ENCODE peak calls at places on chromosomes 5 and 9, in four cellular contexts. One of them, this sample, is unnamed.

GRCh38 chr5:67147768-67148167 is 48.8 kb downstream of the CD180 start:
- DNase-seq in RWPE2: no peak
- DNase-seq in K562: no peak
- DNase-seq in upper lobe of right lung: no peak
- DNase-seq in this sample: peak

GRCh38 chr9:93894691-93895079 is 60.5 kb downstream of the BARX1 start:
- DNase-seq in K562: no peak
- DNase-seq in upper lobe of right lung: peak
- DNase-seq in RWPE2: no peak
- DNase-seq in this sample: no peak

GRCh38 chr5:75351058-75351926 is 14.3 kb downstream of the HMGCR start:
- DNase-seq in upper lobe of right lung: no peak
- DNase-seq in RWPE2: no peak
- DNase-seq in K562: no peak
- DNase-seq in this sample: no peak

GRCh38 chr5:79962580-79963222 is 28.4 kb downstream of the MTX3 start:
- DNase-seq in RWPE2: no peak
- DNase-seq in K562: no peak
- DNase-seq in upper lobe of right lung: no peak
- DNase-seq in this sample: peak

GRCh38 chr5:107123014-107123413 is 547.7 kb downstream of the EFNA5 start:
- DNase-seq in K562: no peak
- DNase-seq in RWPE2: no peak
- DNase-seq in upper lobe of right lung: no peak
- DNase-seq in this sample: no peak

GRCh38 chr5:97840643-97841042 is 657.6 kb upstream of the RIOK2 start:
- DNase-seq in upper lobe of right lung: no peak
- DNase-seq in RWPE2: no peak
- DNase-seq in K562: no peak
- DNase-seq in this sample: peak

GRCh38 chr5:67672633-67673032 is 476.0 kb upstream of the CD180 start:
- DNase-seq in RWPE2: no peak
- DNase-seq in K562: no peak
- DNase-seq in upper lobe of right lung: no peak
- DNase-seq in this sample: peak

GRCh38 chr5:672329-673139 is 20.6 kb downstream of the TPPP start:
- DNase-seq in upper lobe of right lung: peak
- DNase-seq in K562: no peak
- DNase-seq in RWPE2: peak
- DNase-seq in this sample: peak

GRCh38 chr9:101486693-101487442 is 46.8 kb upstream of the RNF20 start:
- DNase-seq in RWPE2: peak
- DNase-seq in K562: peak
- DNase-seq in upper lobe of right lung: peak
- DNase-seq in this sample: no peak

GRCh38 chr5:178143901-178144300 is 9.8 kb downstream of the NHP2 start:
- DNase-seq in RWPE2: no peak
- DNase-seq in K562: no peak
- DNase-seq in upper lobe of right lung: no peak
- DNase-seq in this sample: no peak

GRCh38 chr9:30198463-30199309 is 2185.8 kb upstream of the ACO1 start:
- DNase-seq in upper lobe of right lung: no peak
- DNase-seq in K562: no peak
- DNase-seq in RWPE2: no peak
- DNase-seq in this sample: no peak

GRCh38 chr9:98805506-98806272 is 1.8 kb upstream of the GALNT12 start:
- DNase-seq in RWPE2: no peak
- DNase-seq in K562: no peak
- DNase-seq in upper lobe of right lung: no peak
- DNase-seq in this sample: peak

GRCh38 chr9:98807811-98808195 is 333 bp downstream of the GALNT12 start:
- DNase-seq in RWPE2: no peak
- DNase-seq in K562: peak
- DNase-seq in upper lobe of right lung: peak
- DNase-seq in this sample: no peak

GRCh38 chr9:98808411-98808815 is 943 bp downstream of the GALNT12 start:
- DNase-seq in RWPE2: no peak
- DNase-seq in K562: peak
- DNase-seq in upper lobe of right lung: peak
- DNase-seq in this sample: no peak

GRCh38 chr9:98806394-98807069 is 938 bp upstream of the GALNT12 start:
- DNase-seq in K562: no peak
- DNase-seq in upper lobe of right lung: no peak
- DNase-seq in RWPE2: no peak
- DNase-seq in this sample: no peak

DNA sequence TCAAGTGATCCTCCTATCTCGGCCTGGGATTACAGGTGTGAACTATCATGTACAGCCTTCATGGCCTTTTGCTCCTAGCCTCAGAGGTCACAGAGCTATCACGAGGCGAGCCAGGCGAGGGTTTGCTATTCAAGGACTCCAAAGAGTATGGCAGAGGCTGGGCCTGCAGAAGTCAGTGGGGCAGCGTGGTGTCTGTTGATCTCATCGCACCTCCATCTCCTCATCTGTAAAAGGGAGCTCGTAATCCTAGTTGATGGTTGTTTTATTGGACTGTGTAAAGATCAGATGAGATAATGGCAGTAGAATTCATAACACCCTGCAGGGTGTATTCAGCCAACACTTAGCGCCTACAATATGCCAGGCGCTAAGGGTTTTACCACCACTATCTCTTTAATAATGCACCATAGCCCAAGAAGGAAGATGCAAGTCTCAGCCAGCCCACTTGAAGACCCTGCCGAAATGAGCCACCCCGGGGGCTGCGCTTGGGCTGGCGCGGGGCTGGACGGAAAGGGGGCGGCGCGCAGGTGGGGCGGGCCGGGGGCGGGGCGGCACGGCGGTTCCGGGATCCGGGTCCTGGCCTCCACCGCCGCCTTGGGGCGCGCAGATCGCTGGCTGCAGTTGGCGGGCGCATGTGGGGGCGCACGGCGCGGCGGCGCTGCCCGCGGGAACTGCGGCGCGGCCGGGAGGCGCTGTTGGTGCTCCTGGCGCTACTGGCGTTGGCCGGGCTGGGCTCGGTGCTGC is at the start of gene GALNT12:
- DNase-seq in K562: peak
- DNase-seq in upper lobe of right lung: peak
- DNase-seq in RWPE2: no peak
- DNase-seq in this sample: no peak
- H3K27ac ChIP-seq in K562: peak
- H3K27ac ChIP-seq in upper lobe of right lung: peak
- H3K27ac ChIP-seq in RWPE2: no peak
- H3K27ac ChIP-seq in this sample: no peak

DNA sequence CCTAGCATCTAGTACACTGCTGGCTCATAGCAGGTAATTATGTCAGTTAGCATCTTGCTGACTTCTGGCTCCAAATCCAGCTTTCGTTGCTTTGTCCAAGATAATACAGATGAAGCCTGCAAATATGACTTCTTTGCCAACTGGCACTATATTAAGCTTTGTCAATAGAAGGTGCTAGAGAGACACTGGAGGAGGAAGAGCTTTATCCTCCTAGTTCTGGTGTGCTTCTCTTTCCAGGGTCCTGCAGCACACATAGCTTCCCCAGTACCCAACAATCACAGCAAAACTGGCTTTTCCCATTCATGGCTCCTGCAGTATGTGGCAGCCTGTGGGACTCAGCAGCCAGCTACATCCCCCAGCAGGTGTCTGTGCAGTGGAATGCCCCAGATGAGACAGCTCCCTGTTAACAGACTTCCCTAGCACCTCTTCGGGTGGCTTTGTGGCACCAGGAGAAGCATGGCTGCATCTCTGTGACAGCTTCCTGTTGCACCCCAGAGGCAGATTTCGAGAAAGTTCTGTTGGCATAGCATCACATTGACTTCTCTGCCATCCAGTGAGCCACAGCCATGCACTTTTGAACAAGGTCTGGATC is 147.8 kb downstream of the OXCT1 start:
- DNase-seq in K562: no peak
- DNase-seq in upper lobe of right lung: no peak
- DNase-seq in RWPE2: no peak
- DNase-seq in this sample: no peak
- TF ChIP-seq CTCF in K562: no peak
- TF ChIP-seq CTCF in upper lobe of right lung: no peak
- TF ChIP-seq CTCF in RWPE2: peak
- TF ChIP-seq CTCF in this sample: peak

GRCh38 chr9:113930384-113930783 is 54.3 kb downstream of the ZNF618 start:
- DNase-seq in upper lobe of right lung: no peak
- DNase-seq in K562: no peak
- DNase-seq in RWPE2: no peak
- DNase-seq in this sample: no peak

GRCh38 chr9:113929634-113930092 is 53.6 kb downstream of the ZNF618 start:
- DNase-seq in upper lobe of right lung: no peak
- DNase-seq in RWPE2: no peak
- DNase-seq in K562: peak
- DNase-seq in this sample: peak

GRCh38 chr9:113933188-113933587 is 57.1 kb downstream of the ZNF618 start:
- DNase-seq in RWPE2: no peak
- DNase-seq in upper lobe of right lung: no peak
- DNase-seq in K562: no peak
- DNase-seq in this sample: peak

GRCh38 chr9:113933671-113934070 is 57.6 kb downstream of the ZNF618 start:
- DNase-seq in RWPE2: no peak
- DNase-seq in K562: no peak
- DNase-seq in upper lobe of right lung: no peak
- DNase-seq in this sample: no peak

DNA sequence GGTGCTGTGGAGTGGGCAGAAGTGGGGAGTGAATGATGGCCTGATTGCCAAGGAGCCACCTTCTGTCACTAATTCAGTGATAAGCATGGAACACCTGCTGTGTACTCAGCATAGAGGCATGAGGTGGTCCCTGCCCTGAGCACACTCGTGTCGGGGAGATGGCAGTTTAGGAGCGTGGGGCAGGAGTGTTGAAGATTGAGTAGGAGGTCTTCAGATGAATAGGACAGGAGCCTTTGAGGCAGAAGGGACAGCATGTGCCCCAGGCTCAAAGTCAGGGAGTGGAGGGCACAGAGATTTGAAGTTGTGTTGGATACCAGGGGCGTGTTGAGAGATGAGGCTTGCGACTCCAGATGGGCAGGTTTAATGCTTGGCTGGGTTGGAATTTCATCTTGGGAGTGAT is 55.0 kb downstream of the ZNF618 start:
- DNase-seq in RWPE2: no peak
- DNase-seq in upper lobe of right lung: no peak
- DNase-seq in K562: no peak
- DNase-seq in this sample: no peak
- H3K27ac ChIP-seq in RWPE2: no peak
- H3K27ac ChIP-seq in upper lobe of right lung: no peak
- H3K27ac ChIP-seq in K562: no peak
- H3K27ac ChIP-seq in this sample: no peak

DNA sequence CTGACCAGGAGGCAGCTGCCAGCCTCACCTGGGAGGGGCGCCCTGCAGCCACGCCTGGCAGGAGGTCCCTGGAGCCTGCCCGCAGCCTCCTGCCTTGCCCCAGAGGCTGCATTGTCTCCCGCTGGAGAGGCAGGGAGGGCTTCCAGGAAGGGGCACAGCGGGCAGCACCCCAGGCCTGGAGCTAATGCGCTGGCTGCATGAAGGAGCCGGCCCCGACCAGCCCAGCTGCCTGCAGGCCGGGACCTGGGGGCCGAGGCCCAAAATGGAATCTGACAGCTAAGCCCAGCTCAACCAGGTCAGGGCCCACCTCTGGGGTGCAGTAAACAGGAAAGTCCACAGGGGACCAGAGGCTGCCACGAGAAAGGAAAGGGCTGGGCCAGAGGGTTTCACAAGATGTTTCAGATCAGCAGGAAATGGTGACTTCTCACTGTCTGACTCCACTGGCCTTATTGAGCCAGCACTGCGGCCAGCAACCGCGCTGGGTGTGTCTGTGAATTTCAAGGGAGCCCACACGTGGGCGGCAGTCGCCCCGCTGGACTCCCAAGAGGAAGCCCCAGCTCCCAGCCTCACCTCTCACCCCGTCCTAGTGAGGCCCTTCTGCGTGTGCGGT is 18.6 kb upstream of the NOTCH1 start:
- DNase-seq in upper lobe of right lung: peak
- DNase-seq in K562: no peak
- DNase-seq in RWPE2: no peak
- DNase-seq in this sample: peak
- TF ChIP-seq CTCF in upper lobe of right lung: peak
- TF ChIP-seq CTCF in K562: no peak
- TF ChIP-seq CTCF in RWPE2: no peak
- TF ChIP-seq CTCF in this sample: peak

GRCh38 chr9:27412081-27412480 is 112.0 kb upstream of the IFNK start:
- DNase-seq in upper lobe of right lung: no peak
- DNase-seq in RWPE2: no peak
- DNase-seq in K562: no peak
- DNase-seq in this sample: no peak
- H3K27ac ChIP-seq in upper lobe of right lung: peak
- H3K27ac ChIP-seq in RWPE2: peak
- H3K27ac ChIP-seq in K562: no peak
- H3K27ac ChIP-seq in this sample: no peak

GRCh38 chr9:127075592-127076380 is 46.6 kb downstream of the ANGPTL2 start:
- DNase-seq in K562: no peak
- DNase-seq in upper lobe of right lung: no peak
- DNase-seq in RWPE2: no peak
- DNase-seq in this sample: no peak

GRCh38 chr9:127078988-127079387 is 43.4 kb downstream of the ANGPTL2 start:
- DNase-seq in RWPE2: no peak
- DNase-seq in upper lobe of right lung: no peak
- DNase-seq in K562: no peak
- DNase-seq in this sample: no peak

GRCh38 chr9:127077658-127077975 is 44.8 kb downstream of the ANGPTL2 start:
- DNase-seq in upper lobe of right lung: no peak
- DNase-seq in RWPE2: no peak
- DNase-seq in K562: no peak
- DNase-seq in this sample: no peak

GRCh38 chr9:127078336-127078735 is 44.1 kb downstream of the ANGPTL2 start:
- DNase-seq in RWPE2: no peak
- DNase-seq in K562: no peak
- DNase-seq in upper lobe of right lung: no peak
- DNase-seq in this sample: no peak

GRCh38 chr9:127076860-127077657 is 45.4 kb downstream of the ANGPTL2 start:
- DNase-seq in upper lobe of right lung: no peak
- DNase-seq in RWPE2: no peak
- DNase-seq in K562: no peak
- DNase-seq in this sample: no peak
- TF ChIP-seq CTCF in upper lobe of right lung: no peak
- TF ChIP-seq CTCF in RWPE2: no peak
- TF ChIP-seq CTCF in K562: no peak
- TF ChIP-seq CTCF in this sample: no peak

This sample was measured in brain microvascular endothelial cell.